ENCODE peak calls at places on chromosomes 3 and 15, in eight cellular contexts. L, V, K, H, Z, D, M and T are unnamed samples.
A peak's percentile ranks its signal among the peaks of the same experiment; 100 is the strongest.

GRCh38 chr3:112582242-112582874 is 20.5 kb downstream of the SLC35A5 start:
- DNase-seq in D (peak; percentile 2), K (peak; percentile 19), V (no peak), H (no peak), M (no peak), L (no peak), Z (peak; percentile 70), T (peak; percentile 27)

GRCh38 chr3:46660003-46660402 is 33.5 kb downstream of the ALS2CL start:
- DNase-seq in H (no peak), M (no peak), V (no peak), K (no peak), Z (no peak), L (no peak), D (no peak), T (no peak)

GRCh38 chr15:89665449-89666146 is 10.3 kb upstream of the KIF7 start:
- DNase-seq in D (no peak), Z (peak; percentile 71), L (peak; percentile 84), H (peak; percentile 77), V (peak; percentile 70), M (no peak), K (peak; percentile 46), T (no peak)

GRCh38 chr3:143314291-143315093 is 194.9 kb downstream of the CHST2 start:
- DNase-seq in Z (no peak), H (no peak), V (no peak), D (no peak), K (no peak), M (no peak), L (no peak), T (no peak)

GRCh38 chr3:194079702-194080172 is 56.2 kb upstream of the HES1 start:
- DNase-seq in K (no peak), V (no peak), H (no peak), D (no peak), Z (no peak), M (no peak), L (no peak), T (no peak)

GRCh38 chr3:64029287-64029686 is 6.0 kb upstream of the PSMD6 start:
- DNase-seq in H (no peak), D (no peak), K (no peak), L (no peak), M (no peak), Z (no peak), V (no peak), T (no peak)

GRCh38 chr15:74829500-74829899 is 3.1 kb downstream of the CPLX3 start:
- DNase-seq in Z (no peak), D (no peak), M (no peak), V (no peak), K (no peak), H (no peak), L (no peak), T (no peak)

GRCh38 chr3:14440531-14441239 is 38.3 kb downstream of the SLC6A6 start:
- DNase-seq in H (no peak), M (no peak), Z (peak; percentile 53), V (no peak), K (no peak), D (no peak), L (no peak), T (no peak)

GRCh38 chr15:35810007-35810406 is 264.0 kb upstream of the DPH6 start:
- DNase-seq in M (no peak), H (no peak), Z (no peak), V (no peak), D (no peak), K (no peak), L (no peak), T (no peak)

GRCh38 chr15:43769584-43770228 is 7.1 kb downstream of the ELL3 start:
- DNase-seq in L (no peak), Z (peak; percentile 57), D (peak; percentile 45), V (peak; percentile 37), M (no peak), H (no peak), K (peak; percentile 45), T (peak; percentile 65)

GRCh38 chr15:99021027-99021624 is 13.5 kb upstream of the PGPEP1L start:
- DNase-seq in V (no peak), M (no peak), H (no peak), D (no peak), K (no peak), Z (no peak), L (no peak), T (no peak)

GRCh38 chr3:119297169-119297568 is 3.0 kb downstream of the ARHGAP31 start:
- DNase-seq in L (peak; percentile 47), V (peak; percentile 41), Z (peak; percentile 80), M (no peak), D (no peak), H (no peak), K (no peak), T (no peak)

GRCh38 chr15:44813231-44813630 is 76.9 kb downstream of the TRIM69 start:
- DNase-seq in K (peak; percentile 80), D (no peak), L (no peak), M (no peak), Z (no peak), V (no peak), H (no peak), T (no peak)

GRCh38 chr3:110413807-110414748 is 657.5 kb upstream of the NECTIN3 start:
- DNase-seq in Z (peak; percentile 85), K (no peak), H (no peak), V (no peak), M (no peak), L (no peak), D (no peak), T (no peak)

GRCh38 chr15:56038015-56038414 is 44.6 kb upstream of the NEDD4 start:
- DNase-seq in Z (no peak), L (no peak), M (no peak), V (no peak), K (no peak), D (no peak), H (no peak), T (no peak)

GRCh38 chr15:77944002-77944867 is 133.3 kb downstream of the TBC1D2B start:
- DNase-seq in Z (peak; percentile 83), D (no peak), K (peak; percentile 89), V (peak; percentile 90), H (peak; percentile 90), M (peak; percentile 77), L (peak; percentile 90), T (no peak)

GRCh38 chr3:100702082-100703014 is 6.9 kb upstream of the TFG start:
- DNase-seq in L (no peak), M (no peak), V (no peak), K (no peak), H (no peak), Z (no peak), D (no peak), T (no peak)

DNA sequence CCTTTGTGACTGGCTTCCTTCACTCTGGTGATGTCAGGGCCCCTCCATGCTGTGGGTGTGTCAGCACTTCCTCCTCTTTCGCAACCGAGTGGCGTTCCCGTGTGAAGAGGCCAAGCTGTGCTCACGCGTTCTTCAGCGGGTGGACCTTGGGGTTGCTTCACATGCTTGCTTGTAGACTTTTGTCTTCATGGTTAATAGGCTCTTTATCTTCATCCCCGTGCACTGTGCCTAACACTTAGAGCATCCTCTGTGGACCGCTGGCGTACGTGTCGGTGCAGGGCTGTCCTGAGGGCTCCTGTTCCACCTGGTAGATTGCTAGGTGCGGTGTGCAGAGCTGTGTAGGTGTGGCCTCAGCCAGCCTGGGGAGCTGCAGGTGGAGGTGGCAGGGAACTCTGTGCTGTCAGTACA is 182.3 kb downstream of the OR4M2 start:
- DNase-seq in Z (no peak), M (no peak), L (peak; percentile 85), D (peak; percentile 27), K (peak; percentile 39), V (no peak), H (no peak), T (no peak)
- H3K9me3 ChIP-seq in Z (peaks cover 5% of the 10 kb centered on the region), M (no peaks in the 10 kb centered on the region), L (no peaks in the 10 kb centered on the region), D (no peaks in the 10 kb centered on the region), K (peaks cover 2% of the 10 kb centered on the region), V (no peaks in the 10 kb centered on the region), H (no peaks in the 10 kb centered on the region), T (no peaks in the 10 kb centered on the region)

GRCh38 chr15:25095179-25095578 is 140.4 kb downstream of the SNRPN start:
- DNase-seq in V (no peak), Z (no peak), H (no peak), L (no peak), M (no peak), D (no peak), K (no peak), T (no peak)

GRCh38 chr15:25094066-25094465 is 139.3 kb downstream of the SNRPN start:
- DNase-seq in V (no peak), L (no peak), Z (no peak), D (no peak), M (no peak), K (no peak), H (no peak), T (no peak)

GRCh38 chr15:25092661-25093060 is 137.9 kb downstream of the SNRPN start:
- DNase-seq in K (no peak), H (no peak), L (no peak), D (no peak), Z (peak; percentile 70), V (no peak), M (no peak), T (no peak)

GRCh38 chr15:25093455-25094029 is 138.8 kb downstream of the SNRPN start:
- DNase-seq in M (no peak), L (no peak), K (no peak), Z (no peak), H (no peak), D (no peak), V (no peak), T (no peak)

GRCh38 chr15:25094519-25094918 is 139.7 kb downstream of the SNRPN start:
- DNase-seq in Z (no peak), M (no peak), L (peak; percentile 45), V (no peak), H (no peak), D (no peak), K (no peak), T (no peak)
- H3K9me3 ChIP-seq in Z (no peaks in the 10 kb centered on the region), M (peaks cover 7% of the 10 kb centered on the region), L (peaks cover 100% of the 10 kb centered on the region), V (peaks cover 100% of the 10 kb centered on the region), H (peaks cover 43% of the 10 kb centered on the region), D (peaks cover 92% of the 10 kb centered on the region), K (peaks cover 2% of the 10 kb centered on the region), T (peaks cover 11% of the 10 kb centered on the region)

GRCh38 chr15:25061808-25062550 is 107.2 kb downstream of the SNRPN start:
- DNase-seq in D (no peak), K (no peak), Z (no peak), M (no peak), H (peak; percentile 17), V (no peak), L (peak; percentile 46), T (no peak)
- H3K9me3 ChIP-seq in D (peaks cover 100% of the 10 kb centered on the region), K (peaks cover 36% of the 10 kb centered on the region), Z (peaks cover 52% of the 10 kb centered on the region), M (peaks cover 67% of the 10 kb centered on the region), H (peaks cover 98% of the 10 kb centered on the region), V (peaks cover 100% of the 10 kb centered on the region), L (peaks cover 100% of the 10 kb centered on the region), T (peaks cover 64% of the 10 kb centered on the region)

DNA sequence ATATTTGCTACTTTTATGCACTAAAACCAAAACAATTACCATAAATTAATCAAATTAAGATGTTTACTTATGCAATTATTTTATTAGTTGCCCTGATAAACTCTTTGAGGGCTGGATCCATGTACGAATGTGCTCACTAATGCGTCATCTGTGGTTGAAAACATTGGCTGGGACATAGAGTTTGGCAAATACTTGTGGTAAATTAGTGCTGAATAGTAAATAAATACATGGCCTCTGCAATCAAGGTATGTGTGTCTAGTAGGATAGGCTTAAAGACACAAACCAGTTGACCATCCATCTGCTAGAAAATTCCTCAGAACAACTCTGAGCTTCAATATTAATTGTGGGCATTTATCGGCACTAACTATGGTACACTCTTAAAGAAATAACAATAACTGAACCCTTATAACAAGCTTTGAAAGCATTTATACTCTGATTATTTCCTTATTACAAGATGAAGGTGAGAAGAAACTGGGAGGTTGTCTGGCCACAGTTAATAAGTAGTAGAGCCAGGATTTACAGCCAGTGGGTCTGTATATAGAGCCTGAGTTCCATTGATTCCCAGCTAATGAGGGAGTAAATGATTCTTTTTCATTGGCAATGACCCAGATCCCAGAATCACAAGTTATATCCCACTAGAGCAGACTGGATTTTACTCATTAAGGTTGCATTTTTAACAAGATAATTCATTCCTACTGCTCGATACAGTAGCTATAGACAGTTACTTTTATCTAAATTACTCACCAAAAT is 169.5 kb upstream of the CNTN6 start:
- DNase-seq in M (no peak), L (no peak), V (no peak), H (no peak), Z (no peak), D (no peak), K (no peak), T (no peak)
- H3K9me3 ChIP-seq in M (no peaks in the 10 kb centered on the region), L (no peaks in the 10 kb centered on the region), V (no peaks in the 10 kb centered on the region), H (no peaks in the 10 kb centered on the region), Z (no peaks in the 10 kb centered on the region), D (no peaks in the 10 kb centered on the region), K (peaks cover 1% of the 10 kb centered on the region), T (no peaks in the 10 kb centered on the region)